ENCODE peak calls at places on chromosomes 12 and 14, in ten cellular contexts. O, J, I, B, W, D, F, N, V and G are unnamed samples.

GRCh38 chr12:96073346-96074336 is 38.3 kb upstream of the LTA4H start:
- DNase-seq in O (no peak), J (no peak), I (no peak), B (no peak), W (no peak), D (no peak), F (no peak), N (no peak), V (no peak), G (peak)

GRCh38 chr14:24310666-24311604 is at the start of gene LTB4R:
- DNase-seq in O (no peak), J (peak), I (no peak), B (peak), W (peak), D (no peak), F (peak), N (no peak), V (peak), G (no peak)

GRCh38 chr14:58638231-58639205 is 756 bp downstream of the DACT1 start:
- DNase-seq in O (peak), J (no peak), I (peak), B (no peak), W (peak), D (no peak), F (peak), N (no peak), V (peak), G (peak)

GRCh38 chr12:78229491-78230209 is 399.0 kb downstream of the NAV3 start:
- DNase-seq in O (peak), J (peak), I (peak), B (no peak), W (peak), D (peak), F (peak), N (no peak), V (peak), G (peak)

GRCh38 chr12:125878483-125878882 is 813.2 kb downstream of the AACS start:
- DNase-seq in O (no peak), J (no peak), I (no peak), B (no peak), W (no peak), D (no peak), F (no peak), N (no peak), V (no peak), G (no peak)

GRCh38 chr14:102568115-102568614 is 24.3 kb upstream of the RCOR1 start:
- DNase-seq in O (no peak), J (peak), I (no peak), B (peak), W (peak), D (no peak), F (no peak), N (no peak), V (no peak), G (no peak)

GRCh38 chr12:83474369-83474768 is 787.7 kb downstream of the TMTC2 start:
- DNase-seq in O (no peak), J (no peak), I (no peak), B (no peak), W (no peak), D (no peak), F (no peak), N (no peak), V (no peak), G (no peak)

GRCh38 chr14:95039993-95040348 is 117.4 kb downstream of the DICER1 start:
- DNase-seq in O (no peak), J (no peak), I (no peak), B (no peak), W (peak), D (no peak), F (no peak), N (no peak), V (no peak), G (no peak)

GRCh38 chr12:58668233-58668632 is 252.1 kb downstream of the LRIG3 start:
- DNase-seq in O (no peak), J (no peak), I (no peak), B (no peak), W (no peak), D (no peak), F (no peak), N (no peak), V (no peak), G (no peak)

GRCh38 chr14:68667313-68667791 is 125.5 kb downstream of the ZFP36L1 start:
- DNase-seq in O (no peak), J (no peak), I (no peak), B (no peak), W (no peak), D (no peak), F (no peak), N (no peak), V (peak), G (no peak)

GRCh38 chr14:86942939-86943338 is 1050.0 kb downstream of the GALC start:
- DNase-seq in O (no peak), J (no peak), I (no peak), B (no peak), W (no peak), D (no peak), F (no peak), N (no peak), V (no peak), G (no peak)

GRCh38 chr14:36580856-36581831 is 1.3 kb downstream of the NKX2-8 start:
- DNase-seq in O (peak), J (peak), I (no peak), B (no peak), W (no peak), D (no peak), F (peak), N (peak), V (peak), G (peak)

GRCh38 chr14:52117433-52117832 is 48.6 kb upstream of the NID2 start:
- DNase-seq in O (no peak), J (no peak), I (no peak), B (no peak), W (no peak), D (no peak), F (no peak), N (no peak), V (peak), G (no peak)

GRCh38 chr12:94590428-94590827 is 59.9 kb downstream of the TMCC3 start:
- DNase-seq in O (no peak), J (no peak), I (no peak), B (no peak), W (no peak), D (no peak), F (no peak), N (no peak), V (no peak), G (no peak)

GRCh38 chr12:76762556-76762955 is 1.4 kb upstream of the ZDHHC17 start:
- DNase-seq in O (no peak), J (no peak), I (peak), B (no peak), W (no peak), D (peak), F (no peak), N (no peak), V (no peak), G (peak)

GRCh38 chr14:76203086-76204001 is 51.6 kb downstream of the GPATCH2L start:
- DNase-seq in O (no peak), J (no peak), I (no peak), B (no peak), W (peak), D (no peak), F (peak), N (no peak), V (peak), G (no peak)

GRCh38 chr14:47012533-47012932 is 361.0 kb upstream of the RPL10L start:
- DNase-seq in O (no peak), J (no peak), I (no peak), B (no peak), W (no peak), D (no peak), F (no peak), N (no peak), V (no peak), G (no peak)

GRCh38 chr14:43687866-43688265 is 819.2 kb downstream of the FSCB start:
- DNase-seq in O (no peak), J (no peak), I (no peak), B (no peak), W (no peak), D (no peak), F (no peak), N (no peak), V (peak), G (no peak)

GRCh38 chr14:72420749-72421452 is 473.0 kb downstream of the DPF3 start:
- DNase-seq in O (peak), J (peak), I (peak), B (peak), W (peak), D (peak), F (peak), N (peak), V (peak), G (peak)

GRCh38 chr12:28130625-28131598 is 59.3 kb upstream of the CCDC91 start:
- DNase-seq in O (no peak), J (no peak), I (no peak), B (no peak), W (no peak), D (no peak), F (no peak), N (no peak), V (peak), G (no peak)

GRCh38 chr12:574475-575128 is 88.6 kb downstream of the NINJ2 start:
- DNase-seq in O (no peak), J (no peak), I (no peak), B (no peak), W (peak), D (no peak), F (no peak), N (no peak), V (no peak), G (no peak)

GRCh38 chr14:94481468-94482131 is 5.6 kb upstream of the SERPINA9 start:
- DNase-seq in O (no peak), J (no peak), I (no peak), B (no peak), W (peak), D (no peak), F (no peak), N (no peak), V (peak), G (no peak)

GRCh38 chr14:58626441-58626840 is 11.3 kb upstream of the DACT1 start:
- DNase-seq in O (no peak), J (no peak), I (no peak), B (no peak), W (no peak), D (no peak), F (no peak), N (no peak), V (peak), G (no peak)

GRCh38 chr12:75759842-75760260 is 248.4 kb upstream of the KRR1 start:
- DNase-seq in O (no peak), J (no peak), I (no peak), B (no peak), W (no peak), D (no peak), F (no peak), N (no peak), V (peak), G (no peak)

GRCh38 chr14:37116933-37117844 is 55.2 kb downstream of the SLC25A21 start:
- DNase-seq in O (peak), J (no peak), I (no peak), B (no peak), W (no peak), D (no peak), F (no peak), N (peak), V (peak), G (peak)

GRCh38 chr12:108933950-108934349 is 54.1 kb downstream of the DAO start:
- DNase-seq in O (no peak), J (no peak), I (no peak), B (no peak), W (no peak), D (no peak), F (no peak), N (no peak), V (no peak), G (no peak)

GRCh38 chr12:29537292-29537691 is 39.8 kb upstream of the OVCH1 start:
- DNase-seq in O (no peak), J (no peak), I (no peak), B (no peak), W (no peak), D (no peak), F (no peak), N (no peak), V (peak), G (no peak)

GRCh38 chr14:59918824-59919581 is 941 bp upstream of the LRRC9 start:
- DNase-seq in O (peak), J (no peak), I (peak), B (no peak), W (no peak), D (no peak), F (peak), N (peak), V (peak), G (peak)

GRCh38 chr14:101495827-101496778 is 65.2 kb upstream of the DIO3 start:
- DNase-seq in O (no peak), J (no peak), I (peak), B (no peak), W (peak), D (peak), F (no peak), N (no peak), V (no peak), G (no peak)

GRCh38 chr12:101181776-101182175 is 28.3 kb downstream of the SLC5A8 start:
- DNase-seq in O (no peak), J (no peak), I (no peak), B (no peak), W (no peak), D (no peak), F (no peak), N (no peak), V (no peak), G (no peak)

GRCh38 chr12:107318804-107319535 is 225.6 kb upstream of the CRY1 start:
- DNase-seq in O (peak), J (no peak), I (peak), B (peak), W (peak), D (no peak), F (peak), N (peak), V (peak), G (peak)

GRCh38 chr12:23949212-23950010 is at the start of gene SOX5:
- DNase-seq in O (peak), J (no peak), I (peak), B (no peak), W (no peak), D (peak), F (no peak), N (no peak), V (peak), G (peak)

GRCh38 chr14:94524093-94524492 is 14.8 kb upstream of the SERPINA12 start:
- DNase-seq in O (no peak), J (no peak), I (no peak), B (no peak), W (no peak), D (no peak), F (no peak), N (no peak), V (no peak), G (no peak)

GRCh38 chr12:46389130-46389616 is 16.6 kb upstream of the SLC38A2 start:
- DNase-seq in O (no peak), J (no peak), I (no peak), B (no peak), W (no peak), D (no peak), F (no peak), N (no peak), V (peak), G (no peak)

GRCh38 chr14:50399251-50400032 is 2.8 kb upstream of the CDKL1 start:
- DNase-seq in O (no peak), J (no peak), I (no peak), B (no peak), W (peak), D (no peak), F (no peak), N (no peak), V (peak), G (no peak)

GRCh38 chr12:12807970-12808702 is 5.0 kb upstream of the DDX47 start:
- DNase-seq in O (no peak), J (peak), I (no peak), B (peak), W (peak), D (no peak), F (peak), N (no peak), V (peak), G (no peak)

GRCh38 chr12:76033116-76034001 is 1.8 kb upstream of the PHLDA1 start:
- DNase-seq in O (no peak), J (no peak), I (no peak), B (no peak), W (no peak), D (no peak), F (no peak), N (no peak), V (peak), G (no peak)

GRCh38 chr14:98803196-98803595 is 468.8 kb downstream of the BCL11B start:
- DNase-seq in O (no peak), J (no peak), I (no peak), B (no peak), W (no peak), D (no peak), F (no peak), N (no peak), V (no peak), G (no peak)

GRCh38 chr14:90829677-90830076 is 13.4 kb upstream of the TTC7B start:
- DNase-seq in O (no peak), J (no peak), I (no peak), B (no peak), W (no peak), D (no peak), F (no peak), N (no peak), V (no peak), G (no peak)

GRCh38 chr14:105627701-105628100 is 101.3 kb downstream of the TMEM121 start:
- DNase-seq in O (no peak), J (no peak), I (no peak), B (no peak), W (no peak), D (no peak), F (no peak), N (no peak), V (no peak), G (no peak)